ENCODE peak calls at places on chromosomes 12 and 14, in five cellular contexts. Z is mammary epithelial cell, M is K562, L is GM23248, V is mesendoderm. H is an unnamed sample.

GRCh38 chr12:28507055-28507454 is 316.8 kb downstream of the CCDC91 start:
- DNase-seq in V (no peak), L (peak; percentile 41), M (no peak), Z (no peak), H (no peak)

GRCh38 chr14:72892103-72892878 is 1.6 kb downstream of the DPF3 start:
- DNase-seq in V (peak; percentile 45), Z (peak; percentile 58), M (no peak), L (peak; percentile 70), H (no peak)

GRCh38 chr12:115313929-115314328 is 630.0 kb upstream of the TBX3 start:
- DNase-seq in V (peak; percentile 23), M (no peak), Z (peak; percentile 83), L (peak; percentile 79), H (no peak)

GRCh38 chr12:71426648-71427047 is 12.9 kb upstream of the LGR5 start:
- DNase-seq in Z (peak; percentile 10), V (no peak), L (peak; percentile 47), M (no peak), H (no peak)

GRCh38 chr12:12608557-12608957 is 3.1 kb upstream of the CREBL2 start:
- DNase-seq in V (no peak), Z (peak; percentile 44), M (no peak), L (no peak), H (peak; percentile 40)

GRCh38 chr12:109273354-109273753 is 35.7 kb downstream of the FOXN4 start:
- DNase-seq in L (no peak), M (no peak), Z (no peak), V (peak; percentile 46), H (no peak)

GRCh38 chr14:81298122-81298521 is 77.4 kb upstream of the GTF2A1 start:
- DNase-seq in V (peak; percentile 52), Z (no peak), L (no peak), M (no peak), H (no peak)

GRCh38 chr12:54431911-54432814 is 13.1 kb upstream of the ITGA5 start:
- DNase-seq in V (peak; percentile 99), M (peak; percentile 84), Z (peak; percentile 99), L (peak; percentile 96), H (peak; percentile 33)

GRCh38 chr14:24911324-24912095 is 138.4 kb downstream of the STXBP6 start:
- DNase-seq in Z (peak; percentile 55), V (no peak), M (no peak), L (peak; percentile 96), H (no peak)

GRCh38 chr12:12872139-12872933 is 19.0 kb upstream of the GPRC5A start:
- DNase-seq in L (peak; percentile 72), M (no peak), V (peak; percentile 68), Z (peak; percentile 98), H (peak; percentile 100)

GRCh38 chr14:68106917-68107316 is 287.3 kb downstream of the RAD51B start:
- DNase-seq in V (no peak), L (no peak), M (no peak), Z (no peak), H (no peak)

GRCh38 chr14:53432378-53432802 is 279.3 kb upstream of the DDHD1 start:
- DNase-seq in M (peak; percentile 7), Z (peak; percentile 37), V (peak; percentile 84), L (peak; percentile 58), H (peak; percentile 25)

GRCh38 chr12:15662303-15662980 is 126.7 kb downstream of the EPS8 start:
- DNase-seq in L (peak; percentile 94), M (no peak), Z (peak; percentile 93), V (no peak), H (peak; percentile 96)

GRCh38 chr12:20120296-20120695 is 248.0 kb upstream of the PDE3A start:
- DNase-seq in Z (no peak), M (no peak), L (peak; percentile 6), V (no peak), H (no peak)

GRCh38 chr12:87201598-87201997 is 827.6 kb downstream of the C12orf50 start:
- DNase-seq in Z (no peak), M (no peak), L (no peak), V (peak; percentile 3), H (no peak)

GRCh38 chr14:59566725-59567124 is 9.9 kb downstream of the CCDC175 start:
- DNase-seq in M (no peak), Z (peak; percentile 25), V (peak; percentile 18), L (no peak), H (no peak)

GRCh38 chr12:65943388-65944137 is 119.3 kb downstream of the HMGA2 start:
- DNase-seq in Z (no peak), V (peak; percentile 48), M (no peak), L (peak; percentile 46), H (no peak)

GRCh38 chr14:35114036-35114435 is 7.8 kb downstream of the PPP2R3C start:
- DNase-seq in V (peak; percentile 9), M (no peak), L (peak; percentile 20), Z (no peak), H (no peak)

GRCh38 chr12:131103614-131104463 is 150.1 kb downstream of the ADGRD1 start:
- DNase-seq in V (no peak), M (no peak), Z (no peak), L (no peak), H (no peak)

GRCh38 chr12:110345963-110346362 is 57.5 kb downstream of the ANAPC7 start:
- DNase-seq in Z (no peak), L (no peak), M (no peak), V (peak; percentile 14), H (no peak)

GRCh38 chr12:109069307-109070231 is 17.2 kb downstream of the USP30 start:
- DNase-seq in L (no peak), Z (no peak), M (no peak), V (peak; percentile 86), H (no peak)

GRCh38 chr12:94208433-94208921 is 60.1 kb downstream of the PLXNC1 start:
- DNase-seq in L (no peak), M (no peak), V (no peak), Z (no peak), H (no peak)

GRCh38 chr12:642633-643477 is 20.4 kb downstream of the NINJ2 start:
- DNase-seq in V (peak; percentile 92), M (peak; percentile 92), L (peak; percentile 80), Z (peak; percentile 29), H (peak; percentile 76)

DNA sequence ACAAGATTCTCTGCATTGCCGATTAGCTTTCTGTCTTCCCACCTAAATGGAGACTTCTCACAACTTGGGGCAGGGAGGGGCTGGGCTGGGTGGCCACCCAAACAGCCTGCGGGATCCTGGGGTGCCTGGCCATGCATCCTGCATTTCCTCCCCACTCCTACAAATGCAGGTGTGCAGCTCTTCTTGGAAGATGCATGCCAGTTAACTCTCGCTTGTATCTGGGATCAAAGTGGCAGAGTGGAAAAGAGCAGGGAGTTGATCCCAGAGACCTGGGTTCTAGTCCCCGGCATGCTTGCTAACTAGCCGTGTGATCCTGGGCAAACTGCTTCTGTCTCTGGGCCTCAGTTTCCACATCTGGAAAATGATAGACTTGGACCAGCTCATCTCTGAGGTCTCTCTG is 136.6 kb downstream of the TSPAN9 start:
- DNase-seq in L (no peak), V (no peak), M (no peak), Z (no peak), H (no peak)
- H3K27me3 ChIP-seq in L (no peaks in the 10 kb centered on the region), V (no peaks in the 10 kb centered on the region), M (peaks cover 22% of the 10 kb centered on the region), Z (no peaks in the 10 kb centered on the region), H (peaks cover 5% of the 10 kb centered on the region)

GRCh38 chr12:123363743-123364531 is 710 bp downstream of the SBNO1 start:
- DNase-seq in M (peak; percentile 32), V (peak; percentile 44), Z (peak; percentile 36), L (peak; percentile 59), H (peak; percentile 7)

GRCh38 chr12:123364532-123365140 is at the start of gene SBNO1:
- DNase-seq in Z (peak; percentile 84), M (peak; percentile 94), L (peak; percentile 97), V (peak; percentile 93), H (peak; percentile 82)

GRCh38 chr12:123369209-123369608 is 4.6 kb upstream of the SBNO1 start:
- DNase-seq in M (no peak), Z (no peak), V (no peak), L (no peak), H (no peak)

GRCh38 chr12:123365141-123365917 is 682 bp upstream of the SBNO1 start:
- DNase-seq in M (peak; percentile 95), L (peak; percentile 100), Z (peak; percentile 98), V (peak; percentile 100), H (peak; percentile 98)

DNA sequence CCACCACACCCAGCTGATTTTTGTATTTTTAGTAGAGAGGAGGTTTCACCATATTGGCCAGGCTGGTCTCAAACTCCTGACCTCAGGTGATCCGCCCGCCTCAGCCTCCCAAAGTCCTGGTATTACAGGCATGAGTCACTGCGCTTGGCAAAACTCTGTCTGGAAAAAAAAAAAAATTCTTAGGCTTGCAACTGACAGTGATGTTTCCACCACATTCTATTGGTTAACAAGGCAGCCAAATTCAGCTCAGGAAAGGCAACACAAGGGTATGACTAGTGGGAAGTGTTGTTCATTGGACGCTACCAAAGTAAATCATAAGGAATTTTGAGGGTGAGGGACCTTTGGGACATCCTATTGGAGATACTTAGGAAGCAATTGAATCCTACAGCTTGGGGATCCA is 2.9 kb upstream of the SBNO1 start:
- DNase-seq in M (no peak), V (no peak), Z (no peak), L (no peak), H (no peak)
- H3K79me2 ChIP-seq in M (peaks cover 21% of the 10 kb centered on the region), V (peaks cover 21% of the 10 kb centered on the region), Z (peaks cover 21% of the 10 kb centered on the region), L (peaks cover 21% of the 10 kb centered on the region), H (peaks cover 20% of the 10 kb centered on the region)

DNA sequence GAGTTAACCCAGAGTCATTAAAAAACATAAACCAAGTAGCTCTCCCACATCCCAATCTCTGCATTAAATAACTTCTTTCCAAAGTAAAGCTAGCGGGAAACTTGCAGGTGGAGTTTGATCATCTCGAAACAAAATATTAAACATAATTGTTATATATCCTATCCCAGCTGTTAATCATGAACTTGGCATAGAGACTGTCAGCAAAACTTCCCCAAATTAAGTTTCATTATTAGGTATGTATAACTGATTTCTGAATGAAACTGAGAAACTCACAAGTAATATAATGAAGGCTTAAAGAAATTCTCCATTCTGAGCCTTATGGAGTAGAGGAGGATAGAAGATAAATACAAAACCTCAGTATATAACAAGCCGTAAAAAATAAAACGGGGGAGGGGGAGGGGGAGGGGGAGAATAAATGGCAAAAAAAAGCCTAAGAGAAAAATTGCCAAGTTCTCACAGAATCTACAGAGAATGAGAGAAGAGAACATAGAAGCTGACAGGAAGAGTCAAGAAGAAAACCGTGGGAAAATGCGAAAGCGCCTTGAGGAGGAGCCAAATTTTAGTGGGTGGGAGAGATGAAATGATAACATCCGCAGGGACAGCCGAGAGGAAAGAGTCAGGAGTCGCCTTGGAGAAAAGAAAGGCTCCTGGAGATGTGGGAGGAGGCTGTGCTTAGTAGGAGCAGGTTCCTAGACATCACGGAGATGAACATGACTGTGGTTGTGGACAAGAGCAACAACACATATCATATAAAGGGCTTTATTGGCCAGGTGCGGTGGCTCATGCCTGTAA is 49.6 kb downstream of the PHLDA1 start:
- DNase-seq in V (peak; percentile 43), Z (no peak), M (peak; percentile 25), L (no peak), H (no peak)
- H3K4me1 ChIP-seq in V (peaks cover 13% of the 10 kb centered on the region), Z (peaks cover 36% of the 10 kb centered on the region), M (peaks cover 15% of the 10 kb centered on the region), L (peaks cover 33% of the 10 kb centered on the region), H (peaks cover 77% of the 10 kb centered on the region)

GRCh38 chr14:104136472-104137296 is 1.7 kb upstream of the KIF26A start:
- DNase-seq in M (no peak), Z (no peak), L (no peak), V (no peak), H (no peak)

GRCh38 chr14:104138891-104139459 is 588 bp downstream of the KIF26A start:
- DNase-seq in V (no peak), L (no peak), Z (no peak), M (no peak), H (no peak)

GRCh38 chr14:104135904-104136471 is 2.4 kb upstream of the KIF26A start:
- DNase-seq in V (no peak), Z (no peak), M (no peak), L (no peak), H (no peak)

GRCh38 chr14:104138098-104138890 is at the start of gene KIF26A:
- DNase-seq in M (peak; percentile 37), L (no peak), Z (no peak), V (peak; percentile 84), H (no peak)

GRCh38 chr14:104137297-104138097 is 890 bp upstream of the KIF26A start:
- DNase-seq in L (peak; percentile 64), M (peak; percentile 55), V (peak; percentile 92), Z (no peak), H (no peak)
- H3K27me3 ChIP-seq in L (peaks cover 10% of the 10 kb centered on the region), M (no peaks in the 10 kb centered on the region), V (peaks cover 17% of the 10 kb centered on the region), Z (peaks cover 37% of the 10 kb centered on the region), H (peaks cover 32% of the 10 kb centered on the region)

H was measured in PC-9.